ENCODE peak calls at places on chromosomes 2 and 18, in ten cellular contexts. S, D, B, Z, P, H, V, T, N and F are unnamed samples.

GRCh38 chr2:160220545-160221009 is 20.5 kb upstream of the ITGB6 start:
- DNase-seq in N (no peak), B (no peak), Z (no peak), V (no peak), S (no peak), P (no peak), T (no peak), H (no peak), D (no peak), F (peak; percentile 69)

GRCh38 chr18:79381811-79382311 is 13.9 kb upstream of the NFATC1 start:
- DNase-seq in V (peak; percentile 67), P (no peak), H (no peak), D (no peak), B (no peak), Z (peak; percentile 59), T (no peak), S (no peak), N (no peak), F (no peak)

GRCh38 chr18:79644666-79645057 is 34.9 kb upstream of the CTDP1 start:
- DNase-seq in D (peak; percentile 17), V (no peak), P (no peak), N (no peak), B (no peak), Z (peak; percentile 66), T (no peak), H (no peak), S (no peak), F (no peak)

GRCh38 chr18:24296273-24296672 is 101.4 kb downstream of the OSBPL1A start:
- DNase-seq in P (no peak), S (no peak), T (no peak), B (no peak), Z (no peak), D (no peak), N (no peak), V (no peak), H (no peak), F (no peak)

GRCh38 chr2:232027530-232027929 is 66.0 kb downstream of the DIS3L2 start:
- DNase-seq in B (no peak), V (no peak), H (no peak), Z (no peak), D (no peak), S (no peak), T (no peak), P (no peak), N (no peak), F (no peak)

GRCh38 chr2:166494140-166494544 is at the start of gene SCN7A:
- DNase-seq in P (peak; percentile 37), N (no peak), D (peak; percentile 18), S (peak; percentile 87), T (no peak), H (no peak), B (peak; percentile 13), V (peak; percentile 69), Z (peak; percentile 94), F (no peak)

GRCh38 chr2:8154270-8154669 is 527.6 kb upstream of the ID2 start:
- DNase-seq in V (no peak), S (no peak), P (no peak), B (no peak), T (no peak), D (no peak), H (peak; percentile 24), Z (no peak), N (no peak), F (no peak)

GRCh38 chr2:207217442-207217841 is 51.7 kb upstream of the KLF7 start:
- DNase-seq in P (no peak), V (no peak), H (no peak), B (no peak), Z (no peak), D (no peak), N (no peak), T (no peak), S (no peak), F (no peak)

GRCh38 chr18:43034683-43035500 is 80.6 kb downstream of the RIT2 start:
- DNase-seq in P (no peak), V (no peak), H (no peak), Z (no peak), B (peak; percentile 63), N (no peak), T (no peak), S (no peak), D (no peak), F (no peak)

GRCh38 chr18:58152891-58153290 is 108.9 kb downstream of the NEDD4L start:
- DNase-seq in H (no peak), B (no peak), Z (no peak), T (no peak), N (no peak), P (no peak), D (no peak), S (no peak), V (no peak), F (no peak)

GRCh38 chr2:26299488-26300092 is 46.4 kb upstream of the SELENOI start:
- DNase-seq in P (peak; percentile 30), Z (no peak), H (peak; percentile 76), T (peak; percentile 12), D (no peak), V (no peak), S (no peak), N (no peak), B (peak; percentile 13), F (no peak)

GRCh38 chr18:38256366-38256765 is 690.8 kb upstream of the CELF4 start:
- DNase-seq in P (no peak), V (no peak), H (no peak), B (no peak), N (no peak), D (no peak), S (no peak), T (no peak), Z (no peak), F (no peak)

GRCh38 chr2:71690876-71691275 is 237.5 kb downstream of the DYSF start:
- DNase-seq in N (no peak), S (no peak), H (no peak), D (no peak), P (no peak), Z (peak; percentile 48), B (no peak), T (no peak), V (peak; percentile 58), F (no peak)

GRCh38 chr18:35049111-35050003 is 8.1 kb downstream of the MAPRE2 start:
- DNase-seq in N (no peak), D (no peak), B (no peak), Z (no peak), S (no peak), V (no peak), H (no peak), T (no peak), P (no peak), F (no peak)

GRCh38 chr18:35047697-35048292 is 6.6 kb downstream of the MAPRE2 start:
- DNase-seq in S (no peak), D (no peak), P (no peak), Z (no peak), N (no peak), H (no peak), T (no peak), V (no peak), B (no peak), F (no peak)

GRCh38 chr18:35051978-35052377 is 10.8 kb downstream of the MAPRE2 start:
- DNase-seq in H (no peak), Z (no peak), P (no peak), S (no peak), B (no peak), N (no peak), T (no peak), D (no peak), V (no peak), F (no peak)

GRCh38 chr18:35050004-35050623 is 8.9 kb downstream of the MAPRE2 start:
- DNase-seq in V (no peak), B (no peak), Z (no peak), D (no peak), T (no peak), S (no peak), P (no peak), H (no peak), N (no peak), F (no peak)

DNA sequence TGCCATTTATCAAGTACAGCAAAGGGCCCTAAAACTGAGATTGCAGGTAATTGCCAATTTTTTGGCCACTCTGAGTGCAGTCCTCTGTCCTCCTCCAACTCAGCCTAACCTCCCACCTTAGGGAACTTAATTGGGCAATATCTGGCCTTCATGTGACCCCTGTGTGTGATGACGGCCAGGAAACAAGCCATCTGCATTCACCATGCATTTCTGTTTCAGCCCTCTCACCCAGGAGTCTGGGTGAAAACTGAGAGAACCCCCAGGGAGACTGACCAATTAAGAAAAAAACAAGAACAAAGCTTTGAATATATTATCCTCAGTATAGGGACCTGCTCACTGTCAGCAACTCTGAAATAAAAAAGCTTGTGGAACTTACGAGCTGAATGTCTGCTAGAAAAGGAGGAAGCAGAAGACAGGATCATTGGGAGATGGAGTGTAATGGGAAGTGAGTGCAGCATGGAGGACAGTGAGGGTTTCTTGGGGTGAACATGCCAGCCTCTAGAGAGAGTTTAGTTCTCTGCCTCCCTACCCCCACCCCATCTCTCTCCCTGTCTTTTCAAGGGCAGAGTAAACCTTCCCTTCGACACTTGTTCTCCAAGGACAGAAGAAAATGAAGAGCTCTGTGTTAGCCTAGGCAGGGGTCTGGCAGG is 9.6 kb downstream of the MAPRE2 start:
- DNase-seq in S (no peak), P (no peak), D (no peak), B (no peak), H (no peak), T (no peak), N (no peak), Z (no peak), V (no peak), F (no peak)
- TF ChIP-seq POLR2AphosphoS5 in S (no peak), P (no peak), D (no peak), B (no peak), H (no peak), T (no peak), N (no peak), Z (no peak), V (peak; percentile 39), F (no peak)

DNA sequence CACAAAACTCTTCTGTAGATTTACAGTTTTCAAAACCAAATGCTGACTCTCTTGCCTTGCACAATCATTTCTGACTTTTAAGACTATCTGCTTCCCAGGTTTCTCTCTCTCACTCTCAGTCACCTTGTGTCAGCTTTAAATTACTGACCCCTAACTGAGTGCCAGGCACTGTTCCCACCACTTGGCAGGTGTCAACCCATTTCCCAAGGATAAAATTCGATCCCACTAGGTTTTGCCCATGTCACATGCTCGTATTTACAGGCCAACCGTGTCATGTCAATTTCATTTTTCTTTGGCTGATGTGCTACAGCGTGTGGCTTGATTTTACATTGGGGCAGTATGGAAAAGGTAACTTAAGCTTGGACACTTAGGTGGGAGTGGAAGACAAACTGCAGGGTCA is 26.1 kb upstream of the LMAN1 start:
- DNase-seq in P (no peak), N (no peak), Z (no peak), V (no peak), B (no peak), T (no peak), S (no peak), H (no peak), D (no peak), F (no peak)
- H3K36me3 ChIP-seq in P (no peaks in the 10 kb centered on the region), N (no peaks in the 10 kb centered on the region), Z (no peaks in the 10 kb centered on the region), V (no peaks in the 10 kb centered on the region), B (no peaks in the 10 kb centered on the region), T (no peaks in the 10 kb centered on the region), S (no peaks in the 10 kb centered on the region), H (no peaks in the 10 kb centered on the region), D (no peaks in the 10 kb centered on the region), F (no peaks in the 10 kb centered on the region)

GRCh38 chr18:44695503-44695902 is 14.8 kb downstream of the SETBP1 start:
- DNase-seq in N (no peak), S (no peak), D (no peak), T (no peak), Z (peak; percentile 27), V (no peak), H (no peak), B (no peak), P (no peak), F (no peak)
- TF ChIP-seq POLR2AphosphoS5 in N (no peak), S (no peak), D (no peak), T (no peak), Z (no peak), V (no peak), H (no peak), B (no peak), P (no peak), F (no peak)

GRCh38 chr18:28735731-28736130 is 558.8 kb upstream of the CDH2 start:
- DNase-seq in N (no peak), D (no peak), T (no peak), H (peak; percentile 59), V (no peak), P (no peak), S (no peak), B (no peak), Z (no peak), F (peak; percentile 5)
- H3K36me3 ChIP-seq in N (no peaks in the 10 kb centered on the region), D (no peaks in the 10 kb centered on the region), T (no peaks in the 10 kb centered on the region), H (no peaks in the 10 kb centered on the region), V (no peaks in the 10 kb centered on the region), P (no peaks in the 10 kb centered on the region), S (no peaks in the 10 kb centered on the region), B (no peaks in the 10 kb centered on the region), Z (no peaks in the 10 kb centered on the region), F (no peaks in the 10 kb centered on the region)